ENCODE peak calls at places on chromosomes 11 and 22, in six cellular contexts. Q is CD8-positive, alpha-beta T cell; A is psoas muscle; J is HCT116; K is AG10803; U is cardiac fibroblast. D is an unnamed sample.

GRCh38 chr22:34992672-34993071 is 73.3 kb upstream of the ISX start:
- DNase-seq in Q (no peak), A (no peak), J (no peak), K (no peak), U (no peak), D (no peak)

GRCh38 chr11:61955031-61955415 is 4.9 kb downstream of the BEST1 start:
- DNase-seq in Q (no peak), A (peak; percentile 71), J (no peak), K (peak; percentile 89), U (peak; percentile 92), D (no peak)

GRCh38 chr22:46791201-46791731 is 28.8 kb downstream of the TBC1D22A start:
- DNase-seq in Q (peak; percentile 83), A (peak; percentile 64), J (no peak), K (peak; percentile 52), U (peak; percentile 27), D (peak; percentile 89)

GRCh38 chr11:32888805-32889204 is 3.8 kb upstream of the QSER1 start:
- DNase-seq in Q (no peak), A (no peak), J (no peak), K (peak; percentile 72), U (peak; percentile 41), D (no peak)

GRCh38 chr22:23013612-23014011 is 56.7 kb upstream of the GNAZ start:
- DNase-seq in Q (no peak), A (no peak), J (no peak), K (no peak), U (no peak), D (no peak)

GRCh38 chr11:64876226-64876750 is 2.1 kb downstream of the EHD1 start:
- DNase-seq in Q (no peak), A (peak; percentile 13), J (no peak), K (no peak), U (no peak), D (no peak)

GRCh38 chr11:19283998-19284397 is 43.3 kb upstream of the E2F8 start:
- DNase-seq in Q (no peak), A (no peak), J (no peak), K (no peak), U (no peak), D (no peak)

GRCh38 chr22:42171946-42172345 is 41.3 kb upstream of the CYP2D6 start:
- DNase-seq in Q (no peak), A (no peak), J (no peak), K (no peak), U (no peak), D (no peak)

GRCh38 chr22:50236731-50237409 is 8.0 kb downstream of the TUBGCP6 start:
- DNase-seq in Q (no peak), A (no peak), J (no peak), K (no peak), U (peak; percentile 34), D (no peak)

GRCh38 chr22:29797351-29797750 is 30.2 kb downstream of the UQCR10 start:
- DNase-seq in Q (no peak), A (no peak), J (no peak), K (no peak), U (no peak), D (no peak)

DNA sequence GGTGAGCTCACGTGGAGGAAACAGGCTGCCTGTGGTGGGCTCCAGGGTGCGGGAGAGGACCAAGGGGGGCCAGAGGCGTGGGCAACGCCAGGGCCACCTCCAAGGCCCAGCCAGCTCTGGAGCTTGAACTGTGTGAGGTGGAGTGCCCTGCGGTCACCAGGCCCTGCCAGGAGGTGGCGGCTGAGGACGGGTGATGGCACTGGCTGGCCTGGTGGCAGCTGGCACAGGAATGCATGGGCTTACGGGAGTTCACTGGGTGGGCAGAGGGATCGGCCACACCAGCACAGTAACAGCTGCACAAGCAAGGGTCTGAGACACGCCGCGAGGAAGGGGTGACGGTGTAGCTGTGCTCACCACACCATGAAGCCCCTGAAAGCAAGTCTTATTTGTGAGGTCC is 15.8 kb downstream of the TOLLIP start:
- DNase-seq in Q (no peak), A (no peak), J (no peak), K (no peak), U (no peak), D (no peak)
- TF ChIP-seq CTCF in Q (no peak), A (peak; percentile 51), J (peak; percentile 37), K (peak; percentile 22), U (peak; percentile 1), D (no peak)

DNA sequence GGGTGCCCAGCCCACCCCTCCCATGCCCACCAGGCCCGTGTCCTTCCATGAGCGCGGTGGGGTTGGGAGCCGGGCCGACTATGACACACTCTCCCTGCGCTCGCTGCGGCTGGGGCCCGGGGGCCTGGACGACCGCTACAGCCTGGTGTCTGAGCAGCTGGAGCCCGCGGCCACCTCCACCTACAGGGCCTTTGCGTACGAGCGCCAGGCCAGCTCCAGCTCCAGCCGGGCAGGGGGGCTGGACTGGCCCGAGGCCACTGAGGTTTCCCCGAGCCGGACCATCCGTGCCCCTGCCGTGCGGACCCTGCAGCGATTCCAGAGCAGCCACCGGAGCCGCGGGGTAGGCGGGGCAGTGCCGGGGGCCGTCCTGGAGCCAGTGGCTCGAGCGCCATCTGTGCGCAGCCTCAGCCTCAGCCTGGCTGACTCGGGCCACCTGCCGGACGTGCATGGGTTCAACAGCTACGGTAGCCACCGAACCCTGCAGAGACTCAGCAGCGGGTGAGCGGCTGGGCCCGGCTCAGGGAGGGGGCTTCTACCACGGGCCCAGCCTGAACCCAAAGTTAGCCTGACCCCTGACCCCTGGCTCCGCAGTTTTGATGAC is 3.0 kb downstream of the PKP3 start:
- DNase-seq in Q (peak; percentile 58), A (peak; percentile 53), J (no peak), K (peak; percentile 48), U (peak; percentile 67), D (no peak)
- TF ChIP-seq CTCF in Q (no peak), A (peak; percentile 45), J (no peak), K (peak; percentile 50), U (peak; percentile 32), D (peak; percentile 39)

DNA sequence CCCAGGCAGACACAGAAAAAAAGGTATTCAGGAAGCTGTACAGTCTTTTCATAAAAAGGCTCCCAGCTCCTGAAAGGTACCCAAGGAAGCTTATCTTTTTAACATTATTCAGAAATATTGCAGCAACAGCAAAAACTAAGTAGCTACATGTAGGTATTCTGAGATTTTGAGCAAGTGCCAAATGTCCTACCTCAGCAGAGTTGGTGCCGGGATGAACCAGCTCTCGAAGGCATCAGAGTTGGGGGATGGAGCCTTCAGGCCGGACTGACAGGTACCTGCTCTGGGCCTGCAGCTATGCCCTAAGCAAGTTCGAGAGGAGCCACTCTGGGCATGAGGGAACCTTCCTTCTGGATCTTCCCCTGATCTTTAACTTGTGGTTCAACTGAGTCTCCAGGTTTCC is 77.1 kb upstream of the TTC12 start:
- DNase-seq in Q (no peak), A (no peak), J (no peak), K (no peak), U (no peak), D (no peak)
- TF ChIP-seq CTCF in Q (no peak), A (no peak), J (no peak), K (no peak), U (no peak), D (no peak)

GRCh38 chr11:66866007-66866406 is 9.1 kb downstream of the LRFN4 start:
- DNase-seq in Q (no peak), A (no peak), J (no peak), K (no peak), U (no peak), D (no peak)

GRCh38 chr11:66864172-66864901 is 7.5 kb downstream of the LRFN4 start:
- DNase-seq in Q (no peak), A (no peak), J (no peak), K (no peak), U (no peak), D (no peak)

GRCh38 chr11:66866420-66867010 is 9.7 kb downstream of the LRFN4 start:
- DNase-seq in Q (no peak), A (no peak), J (no peak), K (no peak), U (no peak), D (no peak)

GRCh38 chr11:66863428-66864125 is 6.7 kb downstream of the LRFN4 start:
- DNase-seq in Q (no peak), A (no peak), J (no peak), K (no peak), U (no peak), D (no peak)

DNA sequence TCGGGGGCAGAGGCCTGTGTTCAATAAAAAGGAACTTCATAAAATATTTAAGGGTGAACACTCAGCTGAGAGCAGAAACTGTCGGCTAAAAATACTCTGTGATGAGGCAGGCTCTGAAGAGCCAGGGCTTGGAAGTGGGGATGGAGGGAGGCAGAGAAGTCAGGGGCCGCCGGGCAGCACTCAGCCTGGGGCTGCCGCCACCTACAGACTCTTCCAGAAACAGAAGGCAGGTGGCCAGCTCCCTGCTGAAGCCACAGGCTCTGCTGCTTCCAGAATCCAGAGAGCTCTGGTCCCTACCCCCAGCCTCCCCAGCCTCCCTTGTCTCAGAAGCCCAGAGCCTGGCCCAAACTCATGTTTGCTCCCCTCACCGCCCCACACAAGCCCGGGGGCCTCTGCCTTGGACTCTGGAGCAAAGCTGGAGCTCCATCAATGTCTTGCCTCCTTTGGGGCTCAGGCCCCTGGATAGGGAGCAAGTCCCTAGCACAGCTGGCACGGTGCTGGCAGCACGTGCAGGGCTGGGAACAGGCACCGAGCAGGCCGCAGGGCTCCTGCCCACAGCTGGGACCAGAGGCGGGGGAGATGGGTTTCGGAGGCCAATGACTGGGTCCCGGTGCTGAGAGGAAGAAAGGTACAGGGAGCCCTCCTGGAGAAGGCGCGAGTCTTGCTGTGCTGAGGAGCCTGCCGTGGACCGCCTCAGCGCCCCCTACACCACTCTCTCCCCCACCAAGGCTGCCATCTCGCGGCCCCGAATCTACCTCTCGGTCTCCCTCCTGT is 8.2 kb downstream of the LRFN4 start:
- DNase-seq in Q (no peak), A (no peak), J (no peak), K (no peak), U (no peak), D (no peak)
- TF ChIP-seq CTCF in Q (no peak), A (no peak), J (no peak), K (no peak), U (no peak), D (no peak)

DNA sequence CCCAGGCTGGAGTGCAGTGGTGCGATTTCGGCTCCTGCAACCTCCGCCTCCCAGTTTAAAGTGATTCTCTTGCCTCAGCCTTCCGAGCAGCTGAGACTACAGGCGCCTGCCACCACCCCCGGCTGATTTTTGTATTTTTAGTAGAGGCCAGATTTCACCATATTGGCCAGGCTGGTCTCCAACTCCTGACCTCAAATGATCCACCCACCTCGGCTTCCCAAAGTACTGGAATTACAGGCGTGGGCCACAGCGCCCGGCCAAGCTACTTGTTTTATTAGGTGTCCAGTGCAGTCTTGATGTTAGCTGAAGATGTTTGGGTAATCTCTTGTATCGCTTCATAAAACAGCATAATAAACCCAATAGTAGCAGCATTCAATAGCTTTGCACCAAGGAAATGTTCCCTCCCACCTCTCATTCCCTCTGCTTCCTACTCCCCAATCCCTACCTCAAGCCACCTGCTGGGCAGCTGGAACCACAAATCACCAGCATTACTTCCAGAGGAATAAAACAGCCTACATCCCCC is 11.1 kb upstream of the GRIK4 start:
- DNase-seq in Q (no peak), A (peak; percentile 55), J (no peak), K (peak; percentile 15), U (no peak), D (no peak)
- TF ChIP-seq CTCF in Q (no peak), A (no peak), J (no peak), K (no peak), U (no peak), D (no peak)

D was measured in CD4-positive, alpha-beta T cell.